ENCODE peak calls at places on chromosomes 11 and 22, in six cellular contexts. One of them, this sample, is unnamed.

GRCh38 chr22:50705851-50706351 is 32.1 kb upstream of the ACR start:
- DNase-seq in fibroblast of mammary gland: no peak
- DNase-seq in ovary: no peak
- DNase-seq in OCI-LY7: no peak
- DNase-seq in Peyer's patch: no peak
- DNase-seq in BE2C: peak; percentile 9
- DNase-seq in this sample: no peak

GRCh38 chr11:72278911-72279310 is 34.9 kb upstream of the PHOX2A start:
- DNase-seq in fibroblast of mammary gland: peak; percentile 62
- DNase-seq in BE2C: no peak
- DNase-seq in Peyer's patch: no peak
- DNase-seq in ovary: no peak
- DNase-seq in OCI-LY7: no peak
- DNase-seq in this sample: peak; percentile 62

GRCh38 chr11:115117931-115118479 is 386.2 kb downstream of the CADM1 start:
- DNase-seq in OCI-LY7: no peak
- DNase-seq in ovary: no peak
- DNase-seq in fibroblast of mammary gland: no peak
- DNase-seq in Peyer's patch: no peak
- DNase-seq in BE2C: no peak
- DNase-seq in this sample: no peak

GRCh38 chr11:64854534-64855502 is 10.4 kb upstream of the CDC42BPG start:
- DNase-seq in Peyer's patch: peak; percentile 92
- DNase-seq in fibroblast of mammary gland: peak; percentile 93
- DNase-seq in BE2C: peak; percentile 62
- DNase-seq in ovary: peak; percentile 61
- DNase-seq in OCI-LY7: no peak
- DNase-seq in this sample: peak; percentile 89

GRCh38 chr11:64453466-64453865 is 94.5 kb downstream of the RPS6KA4 start:
- DNase-seq in ovary: no peak
- DNase-seq in fibroblast of mammary gland: no peak
- DNase-seq in OCI-LY7: no peak
- DNase-seq in BE2C: no peak
- DNase-seq in Peyer's patch: no peak
- DNase-seq in this sample: no peak

GRCh38 chr22:36493690-36494110 is 12.3 kb upstream of the TXN2 start:
- DNase-seq in fibroblast of mammary gland: no peak
- DNase-seq in BE2C: no peak
- DNase-seq in Peyer's patch: peak; percentile 77
- DNase-seq in OCI-LY7: peak; percentile 67
- DNase-seq in ovary: no peak
- DNase-seq in this sample: no peak

GRCh38 chr22:47796128-47796908 is 1033.9 kb downstream of the TBC1D22A start:
- DNase-seq in fibroblast of mammary gland: no peak
- DNase-seq in Peyer's patch: peak; percentile 23
- DNase-seq in OCI-LY7: no peak
- DNase-seq in ovary: no peak
- DNase-seq in BE2C: no peak
- DNase-seq in this sample: no peak

GRCh38 chr11:76408171-76408965 is 27.2 kb downstream of the GVQW3 start:
- DNase-seq in Peyer's patch: no peak
- DNase-seq in fibroblast of mammary gland: no peak
- DNase-seq in ovary: no peak
- DNase-seq in OCI-LY7: peak; percentile 45
- DNase-seq in BE2C: peak; percentile 69
- DNase-seq in this sample: no peak

GRCh38 chr22:44595841-44596341 is 97.9 kb upstream of the RTL6 start:
- DNase-seq in OCI-LY7: no peak
- DNase-seq in fibroblast of mammary gland: peak; percentile 14
- DNase-seq in Peyer's patch: no peak
- DNase-seq in BE2C: peak; percentile 37
- DNase-seq in ovary: no peak
- DNase-seq in this sample: peak; percentile 26

GRCh38 chr22:40009953-40010751 is 15.4 kb downstream of the FAM83F start:
- DNase-seq in fibroblast of mammary gland: no peak
- DNase-seq in BE2C: no peak
- DNase-seq in Peyer's patch: no peak
- DNase-seq in ovary: no peak
- DNase-seq in OCI-LY7: no peak
- DNase-seq in this sample: no peak

GRCh38 chr11:115965754-115966504 is 461.7 kb upstream of the CADM1 start:
- DNase-seq in OCI-LY7: no peak
- DNase-seq in ovary: no peak
- DNase-seq in BE2C: peak; percentile 54
- DNase-seq in fibroblast of mammary gland: no peak
- DNase-seq in Peyer's patch: no peak
- DNase-seq in this sample: no peak

GRCh38 chr11:109864161-109864661 is 229.0 kb upstream of the ZC3H12C start:
- DNase-seq in fibroblast of mammary gland: no peak
- DNase-seq in Peyer's patch: no peak
- DNase-seq in OCI-LY7: no peak
- DNase-seq in BE2C: no peak
- DNase-seq in ovary: no peak
- DNase-seq in this sample: no peak

GRCh38 chr22:26416670-26417270 is 12.3 kb upstream of the ASPHD2 start:
- DNase-seq in OCI-LY7: no peak
- DNase-seq in BE2C: no peak
- DNase-seq in ovary: no peak
- DNase-seq in fibroblast of mammary gland: peak; percentile 63
- DNase-seq in Peyer's patch: no peak
- DNase-seq in this sample: peak; percentile 63

GRCh38 chr22:50085211-50085999 is at the start of gene MLC1:
- DNase-seq in fibroblast of mammary gland: no peak
- DNase-seq in BE2C: no peak
- DNase-seq in OCI-LY7: no peak
- DNase-seq in Peyer's patch: no peak
- DNase-seq in ovary: no peak
- DNase-seq in this sample: no peak

GRCh38 chr11:133081730-133082452 is 450.4 kb downstream of the OPCML start:
- DNase-seq in BE2C: no peak
- DNase-seq in Peyer's patch: no peak
- DNase-seq in OCI-LY7: no peak
- DNase-seq in fibroblast of mammary gland: no peak
- DNase-seq in ovary: no peak
- DNase-seq in this sample: no peak

GRCh38 chr11:25535462-25535861 is 796.5 kb upstream of the ANO3 start:
- DNase-seq in ovary: no peak
- DNase-seq in OCI-LY7: no peak
- DNase-seq in BE2C: no peak
- DNase-seq in fibroblast of mammary gland: peak; percentile 11
- DNase-seq in Peyer's patch: no peak
- DNase-seq in this sample: no peak

GRCh38 chr11:27451528-27451927 is 21.1 kb downstream of the LGR4 start:
- DNase-seq in ovary: no peak
- DNase-seq in BE2C: no peak
- DNase-seq in OCI-LY7: no peak
- DNase-seq in Peyer's patch: no peak
- DNase-seq in fibroblast of mammary gland: peak; percentile 27
- DNase-seq in this sample: no peak

GRCh38 chr11:35211952-35212351 is 73.0 kb downstream of the CD44 start:
- DNase-seq in fibroblast of mammary gland: no peak
- DNase-seq in ovary: no peak
- DNase-seq in OCI-LY7: no peak
- DNase-seq in BE2C: no peak
- DNase-seq in Peyer's patch: no peak
- DNase-seq in this sample: no peak

GRCh38 chr11:27705873-27706820 is 5.9 kb upstream of the BDNF start:
- DNase-seq in BE2C: no peak
- DNase-seq in OCI-LY7: peak; percentile 26
- DNase-seq in ovary: no peak
- DNase-seq in Peyer's patch: no peak
- DNase-seq in fibroblast of mammary gland: peak; percentile 25
- DNase-seq in this sample: no peak

GRCh38 chr11:22666700-22667439 is 459 bp downstream of the GAS2 start:
- DNase-seq in fibroblast of mammary gland: peak; percentile 3
- DNase-seq in ovary: peak; percentile 44
- DNase-seq in OCI-LY7: no peak
- DNase-seq in BE2C: peak; percentile 64
- DNase-seq in Peyer's patch: no peak
- DNase-seq in this sample: peak; percentile 27

GRCh38 chr11:43921561-43922294 is 20.7 kb upstream of the C11orf96 start:
- DNase-seq in OCI-LY7: no peak
- DNase-seq in fibroblast of mammary gland: no peak
- DNase-seq in Peyer's patch: no peak
- DNase-seq in ovary: no peak
- DNase-seq in BE2C: no peak
- DNase-seq in this sample: peak; percentile 12

GRCh38 chr11:40885257-40885947 is 574.0 kb downstream of the LRRC4C start:
- DNase-seq in OCI-LY7: no peak
- DNase-seq in BE2C: no peak
- DNase-seq in fibroblast of mammary gland: no peak
- DNase-seq in ovary: no peak
- DNase-seq in Peyer's patch: no peak
- DNase-seq in this sample: no peak

DNA sequence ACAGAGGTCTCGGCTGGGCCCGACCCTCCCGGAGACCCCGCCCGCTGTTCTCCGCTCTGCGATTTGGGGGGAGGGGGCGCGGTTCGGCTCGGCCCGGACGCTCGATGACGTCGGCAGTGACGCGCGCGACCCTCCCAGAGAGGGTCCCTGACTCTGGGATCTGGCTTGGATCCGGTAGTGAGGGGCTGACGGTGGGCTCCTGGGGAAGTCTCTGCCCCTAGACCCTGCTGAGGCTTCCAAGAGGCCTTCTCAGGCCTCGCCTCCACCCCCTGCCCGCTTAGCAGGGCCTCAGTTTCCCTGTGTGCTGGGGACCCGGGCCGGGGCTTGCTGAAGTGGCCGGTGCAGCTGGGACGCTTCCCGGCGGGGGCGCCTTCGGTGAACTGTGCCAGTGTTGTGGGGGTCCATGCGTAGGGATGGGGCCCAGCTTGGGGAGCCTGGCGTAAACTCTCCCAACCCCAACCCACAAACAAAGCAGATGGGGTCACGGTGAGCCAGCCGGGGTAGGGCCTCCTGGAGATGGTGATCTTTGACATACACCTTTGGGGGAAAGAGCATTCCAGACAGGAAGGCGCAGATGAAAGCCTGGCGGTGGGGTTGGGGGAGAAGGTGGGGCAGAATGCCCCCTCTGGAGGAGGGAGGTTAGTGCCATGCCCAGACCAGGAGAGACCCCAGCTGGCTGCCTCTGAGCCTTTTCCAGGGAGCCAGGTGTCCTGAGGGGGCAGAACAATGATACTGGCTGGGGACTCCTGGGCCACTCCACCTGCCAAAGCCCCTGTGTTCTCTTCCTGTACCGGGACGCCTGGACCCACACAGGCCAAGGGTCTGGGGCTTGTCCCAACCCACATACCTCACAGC is 1.0 kb downstream of the B4GALNT4 start:
- DNase-seq in BE2C: no peak
- DNase-seq in ovary: peak; percentile 70
- DNase-seq in OCI-LY7: no peak
- DNase-seq in Peyer's patch: no peak
- DNase-seq in fibroblast of mammary gland: no peak
- DNase-seq in this sample: no peak
- H3K4me3 ChIP-seq in BE2C: no peak overlapping the region
- H3K4me3 ChIP-seq in ovary: peak overlapping the region; percentile 32
- H3K4me3 ChIP-seq in OCI-LY7: no peak overlapping the region
- H3K4me3 ChIP-seq in Peyer's patch: no peak overlapping the region
- H3K4me3 ChIP-seq in fibroblast of mammary gland: no peak overlapping the region
- H3K4me3 ChIP-seq in this sample: peak overlapping the region; percentile 43

GRCh38 chr11:61787928-61788491 is 4.4 kb downstream of the TMEM258 start:
- DNase-seq in OCI-LY7: peak; percentile 25
- DNase-seq in ovary: no peak
- DNase-seq in BE2C: peak; percentile 66
- DNase-seq in fibroblast of mammary gland: peak; percentile 58
- DNase-seq in Peyer's patch: peak; percentile 60
- DNase-seq in this sample: peak; percentile 65
- TF ChIP-seq CTCF in OCI-LY7: peak; percentile 78
- TF ChIP-seq CTCF in ovary: no peak
- TF ChIP-seq CTCF in BE2C: peak; percentile 73
- TF ChIP-seq CTCF in fibroblast of mammary gland: peak; percentile 59
- TF ChIP-seq CTCF in Peyer's patch: no peak
- TF ChIP-seq CTCF in this sample: peak; percentile 70

GRCh38 chr11:74388678-74389327 is 9.4 kb downstream of the PGM2L1 start:
- DNase-seq in BE2C: peak; percentile 72
- DNase-seq in OCI-LY7: peak; percentile 63
- DNase-seq in Peyer's patch: peak; percentile 88
- DNase-seq in ovary: peak; percentile 25
- DNase-seq in fibroblast of mammary gland: peak; percentile 67
- DNase-seq in this sample: peak; percentile 57
- H3K4me3 ChIP-seq in BE2C: no peak overlapping the region
- H3K4me3 ChIP-seq in OCI-LY7: no peak overlapping the region
- H3K4me3 ChIP-seq in Peyer's patch: no peak overlapping the region
- H3K4me3 ChIP-seq in ovary: no peak overlapping the region
- H3K4me3 ChIP-seq in fibroblast of mammary gland: no peak overlapping the region
- H3K4me3 ChIP-seq in this sample: no peak overlapping the region

DNA sequence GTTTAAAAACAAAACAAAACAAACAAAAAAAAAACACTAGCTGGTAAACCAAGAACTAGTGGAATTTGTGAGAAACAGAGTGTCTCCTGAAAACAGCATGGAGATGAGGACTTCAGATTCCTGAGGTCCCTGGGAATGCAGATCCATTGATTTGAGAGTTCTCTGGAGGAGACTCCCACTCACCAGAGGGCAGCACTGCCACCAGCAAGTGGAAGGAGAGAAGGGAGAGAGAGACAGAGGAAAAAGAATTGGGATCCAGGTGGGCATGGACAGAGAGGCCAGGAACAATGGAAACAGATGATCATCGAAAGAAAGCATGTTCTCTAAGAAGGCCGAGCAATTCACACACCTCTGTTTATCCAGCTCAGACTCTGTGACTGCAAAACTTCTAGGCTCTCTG is 31.8 kb downstream of the ETS1 start:
- DNase-seq in ovary: no peak
- DNase-seq in BE2C: peak; percentile 53
- DNase-seq in OCI-LY7: no peak
- DNase-seq in fibroblast of mammary gland: peak; percentile 32
- DNase-seq in Peyer's patch: no peak
- DNase-seq in this sample: no peak
- TF ChIP-seq CTCF in ovary: no peak
- TF ChIP-seq CTCF in BE2C: peak; percentile 74
- TF ChIP-seq CTCF in OCI-LY7: peak; percentile 80
- TF ChIP-seq CTCF in fibroblast of mammary gland: peak; percentile 43
- TF ChIP-seq CTCF in Peyer's patch: no peak
- TF ChIP-seq CTCF in this sample: peak; percentile 53

DNA sequence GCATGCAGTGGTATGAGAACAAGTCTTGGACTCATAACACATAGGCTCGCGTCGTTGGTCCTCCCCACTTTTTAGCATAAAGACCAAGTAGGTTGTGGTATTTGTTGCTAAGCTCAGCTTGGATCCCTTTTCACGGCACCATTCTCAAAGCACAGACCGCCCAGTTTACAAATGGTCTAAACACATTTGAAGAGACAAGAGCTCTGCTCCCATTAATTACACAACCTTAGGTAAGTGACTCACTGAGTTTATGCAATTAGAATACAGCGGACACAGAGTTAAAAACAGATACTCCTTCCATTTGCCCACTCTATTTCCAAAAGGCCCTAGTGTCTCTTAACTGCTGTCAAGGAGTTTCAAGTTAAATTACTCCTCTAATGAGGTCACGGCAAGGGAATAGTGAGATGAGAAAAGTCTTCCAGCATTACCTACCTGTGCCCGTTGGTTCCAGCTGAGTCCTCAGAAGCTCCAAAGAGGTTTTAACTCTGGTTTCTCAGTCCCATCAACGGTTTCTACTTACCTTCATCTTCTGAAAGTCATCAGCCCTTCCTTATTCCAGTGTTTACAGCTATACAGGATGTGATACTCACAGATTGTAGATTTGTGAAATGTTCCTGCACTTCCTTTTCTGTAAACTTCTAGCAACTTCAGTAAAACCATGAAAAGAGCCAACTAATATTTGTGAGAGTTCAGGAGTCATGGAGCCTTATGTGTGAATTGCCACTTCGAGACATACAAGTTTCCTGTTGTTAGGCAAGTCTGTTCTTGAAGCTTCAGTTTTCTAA is at the start of gene MS4A6A:
- DNase-seq in Peyer's patch: no peak
- DNase-seq in fibroblast of mammary gland: no peak
- DNase-seq in OCI-LY7: no peak
- DNase-seq in BE2C: no peak
- DNase-seq in ovary: no peak
- DNase-seq in this sample: no peak
- H3K4me3 ChIP-seq in Peyer's patch: no peak within 1 kb of the TSS
- H3K4me3 ChIP-seq in fibroblast of mammary gland: no peak within 1 kb of the TSS
- H3K4me3 ChIP-seq in OCI-LY7: no peak within 1 kb of the TSS
- H3K4me3 ChIP-seq in BE2C: no peak within 1 kb of the TSS
- H3K4me3 ChIP-seq in ovary: no peak within 1 kb of the TSS
- H3K4me3 ChIP-seq in this sample: no peak within 1 kb of the TSS